ENCODE peak calls at places on chromosome 5, in six cellular contexts. C is neuronal stem cell, F is heart left ventricle, Q is sigmoid colon, P is lower lobe of right lung, S is small intestine. W is an unnamed sample.

GRCh38 chr5:119342414-119342813 is 13.4 kb upstream of the TNFAIP8 start:
- DNase-seq in C (no peak), F (no peak), Q (no peak), P (no peak), S (no peak), W (no peak)

GRCh38 chr5:39014544-39014943 is 59.7 kb downstream of the RICTOR start:
- DNase-seq in C (no peak), F (no peak), Q (no peak), P (no peak), S (no peak), W (peak; percentile 86)

GRCh38 chr5:116632890-116633289 is 58.3 kb upstream of the SEMA6A start:
- DNase-seq in C (no peak), F (no peak), Q (no peak), P (no peak), S (no peak), W (no peak)

GRCh38 chr5:93058309-93058708 is 522.7 kb downstream of the NR2F1-AS1 start:
- DNase-seq in C (no peak), F (no peak), Q (no peak), P (no peak), S (no peak), W (peak; percentile 78)

GRCh38 chr5:179268399-179268952 is 76.8 kb downstream of the ADAMTS2 start:
- DNase-seq in C (no peak), F (no peak), Q (no peak), P (peak; percentile 38), S (no peak), W (no peak)

GRCh38 chr5:9462109-9462508 is 83.8 kb downstream of the SEMA5A start:
- DNase-seq in C (no peak), F (no peak), Q (no peak), P (no peak), S (no peak), W (no peak)

GRCh38 chr5:160133071-160133917 is 14.0 kb upstream of the PWWP2A start:
- DNase-seq in C (peak; percentile 53), F (peak; percentile 51), Q (no peak), P (peak; percentile 53), S (peak; percentile 17), W (peak; percentile 80)

GRCh38 chr5:151742870-151743294 is 15.5 kb downstream of the ATOX1 start:
- DNase-seq in C (peak; percentile 49), F (peak; percentile 47), Q (peak; percentile 76), P (no peak), S (peak; percentile 56), W (peak; percentile 86)

GRCh38 chr5:131488463-131488862 is 146.6 kb downstream of the RAPGEF6 start:
- DNase-seq in C (no peak), F (no peak), Q (no peak), P (no peak), S (no peak), W (peak; percentile 41)

GRCh38 chr5:117103703-117104102 is 529.1 kb upstream of the SEMA6A start:
- DNase-seq in C (peak; percentile 64), F (no peak), Q (no peak), P (no peak), S (no peak), W (no peak)

GRCh38 chr5:154421868-154422267 is 23.9 kb upstream of the SAP30L start:
- DNase-seq in C (no peak), F (no peak), Q (no peak), P (no peak), S (no peak), W (peak; percentile 30)

GRCh38 chr5:108028883-108029282 is 353.0 kb downstream of the FBXL17 start:
- DNase-seq in C (no peak), F (no peak), Q (no peak), P (no peak), S (no peak), W (no peak)

GRCh38 chr5:137666901-137667300 is 69.0 kb downstream of the KLHL3 start:
- DNase-seq in C (no peak), F (no peak), Q (no peak), P (no peak), S (no peak), W (no peak)

GRCh38 chr5:57103317-57103907 is 70.4 kb upstream of the GPBP1 start:
- DNase-seq in C (no peak), F (no peak), Q (no peak), P (no peak), S (peak; percentile 9), W (no peak)

GRCh38 chr5:168659286-168659847 is 80.2 kb upstream of the PANK3 start:
- DNase-seq in C (no peak), F (no peak), Q (no peak), P (no peak), S (peak; percentile 97), W (no peak)

GRCh38 chr5:37816883-37817282 is 23.0 kb downstream of the GDNF start:
- DNase-seq in C (no peak), F (no peak), Q (no peak), P (no peak), S (no peak), W (peak; percentile 56)

GRCh38 chr5:150562832-150563231 is 54.9 kb downstream of the NDST1 start:
- DNase-seq in C (no peak), F (no peak), Q (no peak), P (no peak), S (peak; percentile 75), W (peak; percentile 63)

GRCh38 chr5:116763987-116764866 is 189.6 kb upstream of the SEMA6A start:
- DNase-seq in C (no peak), F (no peak), Q (no peak), P (no peak), S (no peak), W (no peak)

GRCh38 chr5:150190987-150191386 is 1.1 kb downstream of the SLC6A7 start:
- DNase-seq in C (no peak), F (no peak), Q (no peak), P (no peak), S (no peak), W (no peak)

GRCh38 chr5:78758169-78758839 is 109.7 kb upstream of the LHFPL2 start:
- DNase-seq in C (no peak), F (no peak), Q (no peak), P (no peak), S (no peak), W (peak; percentile 6)

GRCh38 chr5:27708579-27708978 is 670.2 kb upstream of the CDH9 start:
- DNase-seq in C (no peak), F (no peak), Q (no peak), P (no peak), S (no peak), W (no peak)

GRCh38 chr5:181173420-181174342 is 26.3 kb downstream of the OR2V2 start:
- DNase-seq in C (no peak), F (no peak), Q (no peak), P (no peak), S (peak; percentile 23), W (peak; percentile 34)

GRCh38 chr5:130759061-130759460 is 406.0 kb downstream of the HINT1 start:
- DNase-seq in C (no peak), F (no peak), Q (no peak), P (no peak), S (no peak), W (no peak)

GRCh38 chr5:132294728-132295504 is 722 bp downstream of the SLC22A4 start:
- DNase-seq in C (no peak), F (peak; percentile 53), Q (peak; percentile 82), P (peak; percentile 90), S (peak; percentile 89), W (peak; percentile 97)

GRCh38 chr5:92944903-92945629 is 636.0 kb downstream of the NR2F1-AS1 start:
- DNase-seq in C (no peak), F (no peak), Q (no peak), P (no peak), S (no peak), W (peak; percentile 38)

GRCh38 chr5:997711-998110 is 10.9 kb upstream of the NKD2 start:
- DNase-seq in C (no peak), F (peak; percentile 9), Q (peak; percentile 65), P (peak; percentile 26), S (no peak), W (no peak)

GRCh38 chr5:111472579-111472978 is 39.8 kb downstream of the STARD4 start:
- DNase-seq in C (no peak), F (no peak), Q (no peak), P (no peak), S (no peak), W (no peak)

GRCh38 chr5:78563621-78564020 is 85.0 kb downstream of the LHFPL2 start:
- DNase-seq in C (no peak), F (no peak), Q (no peak), P (no peak), S (no peak), W (no peak)

GRCh38 chr5:177982072-177982727 is 13.8 kb downstream of the PROP1 start:
- DNase-seq in C (no peak), F (no peak), Q (no peak), P (peak; percentile 57), S (no peak), W (peak; percentile 32)

GRCh38 chr5:133990396-133990795 is 14.4 kb downstream of the VDAC1 start:
- DNase-seq in C (no peak), F (no peak), Q (no peak), P (no peak), S (no peak), W (no peak)
- H3K4me1 ChIP-seq in C (peaks cover 2% of the 10 kb centered on the region), F (peaks cover 56% of the 10 kb centered on the region), Q (no peaks in the 10 kb centered on the region), P (peaks cover 31% of the 10 kb centered on the region), S (peaks cover 5% of the 10 kb centered on the region), W (peaks cover 31% of the 10 kb centered on the region)

GRCh38 chr5:97355775-97356174 is 172.7 kb upstream of the RIOK2 start:
- DNase-seq in C (no peak), F (no peak), Q (no peak), P (no peak), S (no peak), W (no peak)
- H3K4me1 ChIP-seq in C (no peaks in the 10 kb centered on the region), F (no peaks in the 10 kb centered on the region), Q (no peaks in the 10 kb centered on the region), P (no peaks in the 10 kb centered on the region), S (no peaks in the 10 kb centered on the region), W (no peaks in the 10 kb centered on the region)

GRCh38 chr5:141742866-141743651 is 61.0 kb upstream of the ARAP3 start:
- DNase-seq in C (peak; percentile 79), F (no peak), Q (no peak), P (no peak), S (no peak), W (peak; percentile 60)

GRCh38 chr5:141747152-141747640 is 65.2 kb upstream of the ARAP3 start:
- DNase-seq in C (peak; percentile 84), F (peak; percentile 92), Q (peak; percentile 87), P (peak; percentile 69), S (peak; percentile 16), W (peak; percentile 64)

GRCh38 chr5:141747646-141748229 is 65.7 kb upstream of the ARAP3 start:
- DNase-seq in C (no peak), F (no peak), Q (no peak), P (no peak), S (no peak), W (no peak)

GRCh38 chr5:141743652-141744333 is 61.8 kb upstream of the ARAP3 start:
- DNase-seq in C (no peak), F (no peak), Q (no peak), P (no peak), S (no peak), W (no peak)

DNA sequence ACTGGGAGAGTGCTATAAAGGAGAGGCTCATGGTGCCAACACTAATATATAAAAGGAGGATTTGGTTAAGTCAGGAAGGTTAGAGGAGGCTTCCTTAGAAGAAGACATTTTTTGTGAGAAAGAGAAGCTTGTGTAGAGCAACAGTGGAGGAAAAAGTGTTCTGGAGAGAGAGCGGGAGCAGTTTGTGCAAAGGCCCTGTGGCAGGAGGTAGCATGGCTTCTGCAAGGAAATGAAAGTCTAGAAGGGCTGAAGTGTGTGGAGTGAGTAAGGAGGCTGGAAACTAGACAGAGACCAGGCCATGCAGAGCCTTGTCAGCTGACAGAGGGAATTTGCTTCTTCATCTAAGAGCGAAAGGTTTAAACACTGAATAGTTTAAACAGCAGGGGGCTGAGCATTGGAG is 64.4 kb upstream of the ARAP3 start:
- DNase-seq in C (no peak), F (no peak), Q (no peak), P (no peak), S (no peak), W (no peak)
- H3K4me1 ChIP-seq in C (peaks cover 21% of the 10 kb centered on the region), F (peaks cover 12% of the 10 kb centered on the region), Q (no peaks in the 10 kb centered on the region), P (no peaks in the 10 kb centered on the region), S (no peaks in the 10 kb centered on the region), W (no peaks in the 10 kb centered on the region)

GRCh38 chr5:33229216-33229615 is 211.5 kb upstream of the TARS1 start:
- DNase-seq in C (no peak), F (peak; percentile 41), Q (no peak), P (no peak), S (no peak), W (no peak)
- H3K4me1 ChIP-seq in C (no peaks in the 10 kb centered on the region), F (peaks cover 5% of the 10 kb centered on the region), Q (no peaks in the 10 kb centered on the region), P (peaks cover 7% of the 10 kb centered on the region), S (no peaks in the 10 kb centered on the region), W (peaks cover 15% of the 10 kb centered on the region)